ENCODE peak calls at places on chromosomes 2 and 18, in eight cellular contexts. C is T-helper 17 cell, V is NCI-H774, O is fibroblast of the aortic adventitia, E is caudate nucleus, Q is T-helper 22 cell, K is KBM-7, W is endothelial cell. S is an unnamed sample.
A peak's percentile ranks its signal among the peaks of the same experiment; 100 is the strongest.

GRCh38 chr2:1887915-1888314 is 143.6 kb upstream of the PXDN start:
- DNase-seq in C (no peak), V (no peak), O (no peak), E (no peak), Q (no peak), K (no peak), W (no peak), S (no peak)

GRCh38 chr18:56083097-56083865 is 495.3 kb upstream of the TCF4 start:
- DNase-seq in C (no peak), V (no peak), O (peak; percentile 77), E (no peak), Q (no peak), K (no peak), W (no peak), S (no peak)

GRCh38 chr2:42450136-42450535 is 43.6 kb downstream of the KCNG3 start:
- DNase-seq in C (no peak), V (no peak), O (no peak), E (no peak), Q (no peak), K (no peak), W (no peak), S (no peak)

GRCh38 chr18:74473976-74474375 is 16.9 kb upstream of the DIPK1C start:
- DNase-seq in C (no peak), V (no peak), O (no peak), E (no peak), Q (no peak), K (no peak), W (no peak), S (no peak)

GRCh38 chr18:44246001-44246400 is 434.7 kb upstream of the SETBP1 start:
- DNase-seq in C (no peak), V (no peak), O (no peak), E (no peak), Q (no peak), K (no peak), W (no peak), S (no peak)

GRCh38 chr18:43534511-43534910 is 257.2 kb upstream of the SYT4 start:
- DNase-seq in C (no peak), V (no peak), O (no peak), E (no peak), Q (no peak), K (no peak), W (no peak), S (no peak)

GRCh38 chr18:63168287-63168686 is 151.3 kb downstream of the BCL2 start:
- DNase-seq in C (no peak), V (no peak), O (no peak), E (no peak), Q (no peak), K (no peak), W (no peak), S (no peak)

GRCh38 chr2:197460653-197461052 is 7.3 kb downstream of the COQ10B start:
- DNase-seq in C (no peak), V (no peak), O (no peak), E (no peak), Q (no peak), K (no peak), W (no peak), S (no peak)

GRCh38 chr18:72433756-72434155 is 110.4 kb downstream of the CBLN2 start:
- DNase-seq in C (no peak), V (no peak), O (no peak), E (no peak), Q (no peak), K (no peak), W (no peak), S (no peak)

GRCh38 chr18:41466436-41467160 is 488.4 kb upstream of the PIK3C3 start:
- DNase-seq in C (no peak), V (no peak), O (no peak), E (no peak), Q (no peak), K (no peak), W (no peak), S (no peak)

GRCh38 chr2:121790276-121790956 is 35.0 kb downstream of the TSN start:
- DNase-seq in C (no peak), V (no peak), O (peak; percentile 91), E (no peak), Q (no peak), K (no peak), W (no peak), S (no peak)

GRCh38 chr2:160561551-160562280 is 68.1 kb upstream of the RBMS1 start:
- DNase-seq in C (no peak), V (no peak), O (peak; percentile 88), E (no peak), Q (no peak), K (no peak), W (no peak), S (no peak)

GRCh38 chr2:203675086-203675485 is 31.4 kb upstream of the CD28 start:
- DNase-seq in C (no peak), V (no peak), O (no peak), E (no peak), Q (no peak), K (no peak), W (no peak), S (no peak)

GRCh38 chr18:27862056-27862682 is 314.8 kb downstream of the CDH2 start:
- DNase-seq in C (no peak), V (no peak), O (no peak), E (no peak), Q (no peak), K (no peak), W (no peak), S (no peak)

GRCh38 chr2:160299540-160299939 is 99.5 kb upstream of the ITGB6 start:
- DNase-seq in C (no peak), V (no peak), O (peak; percentile 68), E (no peak), Q (no peak), K (no peak), W (no peak), S (no peak)

GRCh38 chr18:74376523-74376922 is 60.9 kb downstream of the C18orf63 start:
- DNase-seq in C (no peak), V (no peak), O (no peak), E (no peak), Q (no peak), K (no peak), W (no peak), S (no peak)

GRCh38 chr2:359047-359446 is 71.2 kb upstream of the ALKAL2 start:
- DNase-seq in C (no peak), V (no peak), O (no peak), E (no peak), Q (no peak), K (peak; percentile 15), W (no peak), S (no peak)

GRCh38 chr2:215903208-215903607 is 110.1 kb downstream of the MREG start:
- DNase-seq in C (no peak), V (no peak), O (no peak), E (no peak), Q (no peak), K (no peak), W (no peak), S (no peak)

GRCh38 chr2:128324008-128324896 is 5.6 kb upstream of the HS6ST1 start:
- DNase-seq in C (no peak), V (no peak), O (no peak), E (no peak), Q (no peak), K (no peak), W (no peak), S (no peak)

GRCh38 chr2:105496271-105496670 is 97.4 kb upstream of the FHL2 start:
- DNase-seq in C (no peak), V (no peak), O (no peak), E (no peak), Q (no peak), K (no peak), W (no peak), S (no peak)

GRCh38 chr2:219570194-219570923 is 980 bp downstream of the OBSL1 start:
- DNase-seq in C (no peak), V (no peak), O (peak; percentile 14), E (no peak), Q (no peak), K (peak; percentile 23), W (no peak), S (no peak)

GRCh38 chr2:26809876-26810577 is 24.2 kb downstream of the CENPA start:
- DNase-seq in C (no peak), V (no peak), O (no peak), E (no peak), Q (no peak), K (peak; percentile 87), W (no peak), S (no peak)

GRCh38 chr18:56148373-56148772 is 490.0 kb downstream of the TXNL1 start:
- DNase-seq in C (no peak), V (no peak), O (peak; percentile 77), E (no peak), Q (no peak), K (no peak), W (no peak), S (no peak)

GRCh38 chr18:51251625-51252024 is 54.1 kb upstream of the MEX3C start:
- DNase-seq in C (no peak), V (no peak), O (no peak), E (no peak), Q (no peak), K (no peak), W (no peak), S (peak; percentile 89)

GRCh38 chr18:2486426-2486825 is 84.9 kb downstream of the METTL4 start:
- DNase-seq in C (no peak), V (no peak), O (no peak), E (no peak), Q (no peak), K (no peak), W (no peak), S (no peak)

S was measured in Karpas-422.